ENCODE peak calls at places on chromosomes 11 and 22, in four cellular contexts. One of them, this sample, is unnamed.

GRCh38 chr11:125091247-125091876 is 20.1 kb downstream of the TMEM218 start:
- DNase-seq in psoas muscle: no peak
- DNase-seq in cardiac fibroblast: peak
- DNase-seq in AG09309: peak
- DNase-seq in this sample: peak

GRCh38 chr22:22070371-22070824 is 87.8 kb upstream of the TOP3B start:
- DNase-seq in psoas muscle: no peak
- DNase-seq in cardiac fibroblast: no peak
- DNase-seq in AG09309: no peak
- DNase-seq in this sample: no peak

GRCh38 chr11:28976801-28977145 is 868.6 kb downstream of the METTL15 start:
- DNase-seq in psoas muscle: no peak
- DNase-seq in cardiac fibroblast: no peak
- DNase-seq in AG09309: no peak
- DNase-seq in this sample: peak

GRCh38 chr11:70159612-70160570 is 43.2 kb upstream of the FADD start:
- DNase-seq in psoas muscle: no peak
- DNase-seq in cardiac fibroblast: no peak
- DNase-seq in AG09309: peak
- DNase-seq in this sample: peak

GRCh38 chr11:102762414-102762813 is 18.0 kb downstream of the MMP10 start:
- DNase-seq in psoas muscle: no peak
- DNase-seq in cardiac fibroblast: peak
- DNase-seq in AG09309: peak
- DNase-seq in this sample: peak

GRCh38 chr22:29722151-29722550 is 2.3 kb downstream of the CABP7 start:
- DNase-seq in psoas muscle: no peak
- DNase-seq in cardiac fibroblast: no peak
- DNase-seq in AG09309: no peak
- DNase-seq in this sample: no peak

GRCh38 chr11:1921576-1922141 is 2.2 kb downstream of the TNNT3 start:
- DNase-seq in psoas muscle: peak
- DNase-seq in cardiac fibroblast: peak
- DNase-seq in AG09309: no peak
- DNase-seq in this sample: peak

GRCh38 chr11:119795231-119795630 is 66.2 kb upstream of the NECTIN1 start:
- DNase-seq in psoas muscle: no peak
- DNase-seq in cardiac fibroblast: peak
- DNase-seq in AG09309: peak
- DNase-seq in this sample: peak

GRCh38 chr11:35511666-35512065 is 13.8 kb downstream of the PAMR1 start:
- DNase-seq in psoas muscle: no peak
- DNase-seq in cardiac fibroblast: peak
- DNase-seq in AG09309: peak
- DNase-seq in this sample: peak

GRCh38 chr11:129894281-129895125 is 875 bp downstream of the NFRKB start:
- DNase-seq in psoas muscle: no peak
- DNase-seq in cardiac fibroblast: peak
- DNase-seq in AG09309: no peak
- DNase-seq in this sample: no peak

GRCh38 chr22:39183991-39184585 is 31.6 kb upstream of the CBX7 start:
- DNase-seq in psoas muscle: no peak
- DNase-seq in cardiac fibroblast: peak
- DNase-seq in AG09309: no peak
- DNase-seq in this sample: peak

GRCh38 chr11:5280582-5281102 is 10.9 kb upstream of the HBE1 start:
- DNase-seq in psoas muscle: peak
- DNase-seq in cardiac fibroblast: peak
- DNase-seq in AG09309: peak
- DNase-seq in this sample: peak

GRCh38 chr11:46382644-46383403 is 1.4 kb downstream of the MDK start:
- DNase-seq in psoas muscle: no peak
- DNase-seq in cardiac fibroblast: peak
- DNase-seq in AG09309: no peak
- DNase-seq in this sample: peak

GRCh38 chr11:44775366-44776356 is 48.9 kb downstream of the TSPAN18 start:
- DNase-seq in psoas muscle: peak
- DNase-seq in cardiac fibroblast: peak
- DNase-seq in AG09309: no peak
- DNase-seq in this sample: peak

GRCh38 chr22:28711820-28712777 is 29.5 kb downstream of the CHEK2 start:
- DNase-seq in psoas muscle: no peak
- DNase-seq in cardiac fibroblast: peak
- DNase-seq in AG09309: peak
- DNase-seq in this sample: peak

GRCh38 chr11:115990004-115990447 is 485.8 kb upstream of the CADM1 start:
- DNase-seq in psoas muscle: no peak
- DNase-seq in cardiac fibroblast: no peak
- DNase-seq in AG09309: no peak
- DNase-seq in this sample: no peak
- TF ChIP-seq CTCF in psoas muscle: peak
- TF ChIP-seq CTCF in cardiac fibroblast: peak
- TF ChIP-seq CTCF in AG09309: peak
- TF ChIP-seq CTCF in this sample: peak

DNA sequence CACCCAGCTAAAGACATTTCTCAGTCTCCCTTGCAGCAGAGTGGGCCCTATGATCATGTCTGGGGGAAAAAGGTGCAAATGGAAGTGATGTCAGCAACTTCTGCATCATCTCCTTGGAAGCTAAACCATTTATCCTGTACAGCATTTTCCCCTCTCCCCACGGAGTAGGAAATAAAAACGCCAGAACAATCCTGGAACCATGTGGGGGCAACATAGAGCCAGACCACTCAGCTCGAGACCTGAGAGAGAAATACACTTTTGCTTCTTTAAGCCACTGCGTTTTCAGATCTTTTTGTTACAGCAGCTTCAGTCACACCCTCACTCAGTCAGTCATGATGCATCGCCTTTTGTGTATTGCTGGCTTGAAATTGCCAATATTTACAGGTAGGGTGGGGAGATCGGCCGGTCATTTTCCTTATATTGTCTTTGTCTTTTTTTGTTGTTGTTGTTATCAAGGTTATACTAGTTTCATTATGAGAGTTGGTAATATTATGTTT is 9.1 kb upstream of the RAC2 start:
- DNase-seq in psoas muscle: no peak
- DNase-seq in cardiac fibroblast: no peak
- DNase-seq in AG09309: no peak
- DNase-seq in this sample: no peak
- TF ChIP-seq CTCF in psoas muscle: no peak
- TF ChIP-seq CTCF in cardiac fibroblast: no peak
- TF ChIP-seq CTCF in AG09309: no peak
- TF ChIP-seq CTCF in this sample: no peak

DNA sequence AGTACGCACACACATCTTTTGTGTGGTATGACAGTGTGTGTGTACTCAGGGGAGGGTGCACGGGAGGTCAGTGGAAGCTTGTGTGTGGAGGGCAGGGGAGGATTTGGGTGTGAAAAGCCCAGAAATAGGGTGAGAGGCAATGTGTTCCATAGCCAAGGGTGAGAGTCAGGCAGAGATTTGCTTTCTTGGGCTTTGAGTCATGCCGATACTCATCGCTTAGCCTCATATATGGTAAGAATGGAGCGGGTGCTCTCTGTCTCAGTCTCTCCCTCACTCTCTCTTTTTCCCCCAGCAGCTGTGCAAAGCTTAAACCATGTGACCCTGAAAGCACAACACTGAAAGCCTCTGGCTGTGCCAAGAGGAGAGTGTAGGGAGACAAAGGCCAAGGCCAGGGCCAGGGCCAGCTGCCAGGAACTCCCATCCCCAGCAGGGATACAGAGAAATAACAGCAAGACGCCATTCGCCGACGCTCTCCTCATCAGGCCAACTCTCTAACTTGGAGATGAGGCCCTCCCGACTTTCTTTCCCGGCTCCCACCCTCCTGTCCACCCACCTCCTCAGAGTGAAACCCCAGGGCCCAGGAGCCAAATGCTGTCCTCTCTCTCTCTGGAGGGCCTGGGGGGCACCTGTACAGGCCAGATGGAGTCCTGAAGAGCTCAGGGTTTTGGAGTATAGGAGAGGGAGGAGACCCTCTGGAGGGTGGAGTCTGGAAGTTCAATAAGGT is 20.3 kb upstream of the MICAL3 start:
- DNase-seq in psoas muscle: peak
- DNase-seq in cardiac fibroblast: peak
- DNase-seq in AG09309: no peak
- DNase-seq in this sample: no peak
- TF ChIP-seq CTCF in psoas muscle: no peak
- TF ChIP-seq CTCF in cardiac fibroblast: no peak
- TF ChIP-seq CTCF in AG09309: no peak
- TF ChIP-seq CTCF in this sample: no peak

DNA sequence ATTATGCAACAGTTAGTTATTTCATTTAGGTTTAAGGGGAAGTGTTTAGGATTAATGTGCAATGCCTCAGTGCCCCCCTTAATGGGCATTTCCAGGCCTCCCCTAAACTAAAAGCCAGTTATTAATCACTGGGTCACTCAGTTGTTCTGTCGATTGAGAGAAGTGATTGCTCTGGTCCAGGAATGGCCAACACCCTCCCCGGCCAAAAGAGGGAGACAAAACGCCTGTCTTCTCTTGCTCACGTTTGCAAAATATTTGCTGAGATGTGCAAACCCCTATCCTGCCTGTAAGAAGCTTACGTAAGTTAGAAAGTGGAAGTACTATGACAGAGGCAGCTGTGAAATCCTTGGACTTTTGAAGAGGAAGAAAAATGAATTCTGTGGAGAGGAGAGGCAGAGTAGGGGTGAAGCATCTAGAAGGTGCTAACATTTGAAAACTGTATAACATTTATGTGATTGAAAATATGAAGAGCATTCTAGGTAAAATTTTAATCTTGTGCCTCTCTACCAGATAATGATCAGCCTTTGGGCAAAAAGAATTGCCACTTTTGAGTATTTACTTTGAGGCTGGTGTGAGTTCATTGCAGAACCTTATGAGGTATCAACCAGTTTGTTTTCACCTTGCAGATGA is 37.7 kb downstream of the NTM start:
- DNase-seq in psoas muscle: no peak
- DNase-seq in cardiac fibroblast: no peak
- DNase-seq in AG09309: peak
- DNase-seq in this sample: peak
- TF ChIP-seq CTCF in psoas muscle: no peak
- TF ChIP-seq CTCF in cardiac fibroblast: no peak
- TF ChIP-seq CTCF in AG09309: peak
- TF ChIP-seq CTCF in this sample: peak

DNA sequence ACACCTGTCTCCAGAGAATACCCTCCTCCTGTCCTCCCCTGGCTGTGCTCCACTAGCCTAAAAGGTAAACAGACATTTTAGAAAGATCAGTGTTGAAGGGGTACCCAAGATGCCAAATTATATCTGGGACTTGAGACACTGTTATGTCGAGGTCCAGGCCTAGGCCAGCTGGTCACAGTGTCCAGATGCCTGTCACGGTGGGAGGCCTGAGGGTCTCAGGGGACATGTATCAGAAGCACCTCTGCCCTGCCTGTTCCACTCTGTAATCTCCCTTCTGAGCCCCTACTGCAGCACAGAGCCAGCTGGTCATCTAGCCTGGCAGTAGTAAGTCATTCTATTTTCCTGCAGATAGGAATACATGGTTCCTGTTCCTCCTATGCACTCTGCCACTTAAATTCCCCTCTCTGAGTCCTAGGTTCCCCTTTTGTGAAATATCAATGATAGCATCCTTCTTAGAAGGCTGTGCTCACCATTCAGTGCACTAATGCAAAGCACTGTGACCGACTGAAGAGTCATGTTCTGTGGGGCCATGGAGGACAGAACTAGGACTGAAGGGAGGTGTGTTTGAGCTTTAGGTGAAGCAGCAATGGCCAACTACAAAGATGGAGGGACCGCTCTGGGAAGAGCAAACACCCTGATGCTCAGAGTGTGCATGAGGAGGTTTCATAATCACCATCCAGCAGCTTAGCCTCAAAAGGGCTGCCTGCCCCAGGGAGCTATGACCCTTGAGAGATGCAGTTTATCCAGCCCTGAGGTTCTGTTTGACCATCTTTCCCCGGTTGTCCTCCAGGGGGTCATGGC is 44.8 kb upstream of the TUB start:
- DNase-seq in psoas muscle: no peak
- DNase-seq in cardiac fibroblast: no peak
- DNase-seq in AG09309: no peak
- DNase-seq in this sample: no peak
- TF ChIP-seq CTCF in psoas muscle: no peak
- TF ChIP-seq CTCF in cardiac fibroblast: no peak
- TF ChIP-seq CTCF in AG09309: no peak
- TF ChIP-seq CTCF in this sample: no peak

GRCh38 chr11:69084371-69084770 is 35.6 kb downstream of the TPCN2 start:
- DNase-seq in psoas muscle: no peak
- DNase-seq in cardiac fibroblast: no peak
- DNase-seq in AG09309: no peak
- DNase-seq in this sample: no peak

GRCh38 chr11:69087811-69088210 is 39.1 kb downstream of the TPCN2 start:
- DNase-seq in psoas muscle: no peak
- DNase-seq in cardiac fibroblast: no peak
- DNase-seq in AG09309: no peak
- DNase-seq in this sample: no peak

GRCh38 chr11:69085490-69086095 is 36.9 kb downstream of the TPCN2 start:
- DNase-seq in psoas muscle: no peak
- DNase-seq in cardiac fibroblast: no peak
- DNase-seq in AG09309: no peak
- DNase-seq in this sample: no peak

GRCh38 chr11:69086741-69087524 is 38.2 kb downstream of the TPCN2 start:
- DNase-seq in psoas muscle: no peak
- DNase-seq in cardiac fibroblast: no peak
- DNase-seq in AG09309: no peak
- DNase-seq in this sample: no peak

GRCh38 chr11:69086152-69086551 is 37.4 kb downstream of the TPCN2 start:
- DNase-seq in psoas muscle: no peak
- DNase-seq in cardiac fibroblast: peak
- DNase-seq in AG09309: no peak
- DNase-seq in this sample: no peak
- TF ChIP-seq CTCF in psoas muscle: no peak
- TF ChIP-seq CTCF in cardiac fibroblast: no peak
- TF ChIP-seq CTCF in AG09309: no peak
- TF ChIP-seq CTCF in this sample: peak

DNA sequence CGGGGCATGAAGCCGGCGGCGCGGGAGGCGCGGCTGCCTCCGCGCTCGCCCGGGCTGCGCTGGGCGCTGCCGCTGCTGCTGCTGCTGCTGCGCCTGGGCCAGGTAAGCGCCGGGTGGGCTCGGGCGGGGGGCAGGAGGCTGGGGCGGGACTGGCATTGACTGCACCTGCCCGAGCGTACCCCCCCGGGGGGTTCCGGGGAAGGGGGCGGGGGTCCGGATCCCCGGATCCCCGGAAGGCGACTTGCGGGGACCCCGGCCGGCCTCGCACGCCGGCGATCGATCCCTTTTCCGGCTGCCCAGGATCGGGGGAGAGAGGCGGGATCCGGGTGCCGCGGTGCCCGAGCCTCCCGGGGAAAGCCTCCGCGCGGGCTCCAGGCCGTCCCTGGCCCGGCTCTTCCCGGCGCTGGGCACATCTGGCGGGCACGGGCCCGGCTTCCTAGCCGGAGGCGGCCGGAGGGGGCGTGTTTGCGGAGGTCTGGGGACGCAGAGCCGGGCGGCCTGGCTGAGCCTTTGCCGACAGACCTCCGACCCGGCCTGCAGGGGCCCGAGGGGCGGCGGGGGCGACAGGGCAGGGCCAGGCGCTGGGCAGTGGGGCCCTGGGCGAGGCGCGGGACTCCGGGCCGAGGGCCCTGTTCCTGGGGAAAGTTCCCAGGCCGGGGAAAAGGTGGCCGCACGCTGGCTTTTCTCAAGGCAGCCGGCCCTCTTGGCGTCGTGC is 705 bp downstream of the PTPRJ start:
- DNase-seq in psoas muscle: peak
- DNase-seq in cardiac fibroblast: peak
- DNase-seq in AG09309: no peak
- DNase-seq in this sample: peak
- TF ChIP-seq CTCF in psoas muscle: peak
- TF ChIP-seq CTCF in cardiac fibroblast: no peak
- TF ChIP-seq CTCF in AG09309: peak
- TF ChIP-seq CTCF in this sample: peak

This sample was measured in AG10803.